ENCODE peak calls at places on chromosomes 16 and 17, in four cellular contexts. L, X, V and K are unnamed samples.

GRCh38 chr16:12436201-12436657 is 367.5 kb downstream of the CPPED1 start:
- DNase-seq in L (no peak), V (no peak), X (no peak), K (no peak)

GRCh38 chr17:66353937-66354401 is 51.6 kb downstream of the PRKCA start:
- DNase-seq in V (no peak), L (no peak), X (no peak), K (no peak)

GRCh38 chr17:147796-148740 is 10.7 kb downstream of the SCGB1C2 start:
- DNase-seq in L (peak), V (no peak), X (no peak), K (peak)

GRCh38 chr16:52592216-52592592 is 45.3 kb upstream of the TOX3 start:
- DNase-seq in V (no peak), L (no peak), X (no peak), K (no peak)

GRCh38 chr16:242281-242680 is 7.7 kb downstream of the FAM234A start:
- DNase-seq in X (no peak), L (no peak), V (no peak), K (no peak)

GRCh38 chr16:58485184-58485887 is 14.6 kb upstream of the NDRG4 start:
- DNase-seq in V (no peak), L (no peak), X (no peak), K (no peak)

GRCh38 chr16:79673635-79674034 is 73.1 kb upstream of the MAF start:
- DNase-seq in V (no peak), X (no peak), L (no peak), K (no peak)

GRCh38 chr16:75262104-75262799 is 10.8 kb upstream of the BCAR1 start:
- DNase-seq in L (peak), V (peak), X (peak), K (peak)

GRCh38 chr16:20740007-20740883 is 1.4 kb downstream of the THUMPD1 start:
- DNase-seq in V (no peak), X (peak), L (no peak), K (no peak)

GRCh38 chr16:55370762-55371482 is 46.9 kb downstream of the IRX6 start:
- DNase-seq in X (peak), V (peak), L (peak), K (peak)
- TF ChIP-seq CTCF in X (peak), V (no peak), L (no peak), K (no peak)

GRCh38 chr17:11535231-11535630 is 63.0 kb upstream of the DNAH9 start:
- DNase-seq in X (no peak), V (no peak), L (no peak), K (no peak)
- TF ChIP-seq POLR2AphosphoS5 in X (no peak), V (no peak), L (no peak), K (no peak)

GRCh38 chr16:47872228-47872627 is 283.6 kb downstream of the ABCC12 start:
- DNase-seq in V (no peak), X (no peak), L (no peak), K (no peak)

GRCh38 chr16:47877166-47877565 is 278.6 kb downstream of the ABCC12 start:
- DNase-seq in X (no peak), L (no peak), V (no peak), K (no peak)

GRCh38 chr16:47876494-47876893 is 279.3 kb downstream of the ABCC12 start:
- DNase-seq in V (no peak), X (no peak), L (no peak), K (no peak)

GRCh38 chr16:47873434-47873833 is 282.4 kb downstream of the ABCC12 start:
- DNase-seq in L (no peak), V (no peak), X (peak), K (no peak)
- TF ChIP-seq CTCF in L (no peak), V (no peak), X (peak), K (no peak)

GRCh38 chr17:50634123-50634914 is at the start of gene ABCC3:
- DNase-seq in V (peak), X (peak), L (peak), K (no peak)
- TF ChIP-seq POLR2AphosphoS5 in V (peak), X (no peak), L (peak), K (no peak)

GRCh38 chr17:7021993-7022778 is 664 bp upstream of the BCL6B start:
- DNase-seq in X (no peak), V (peak), L (peak), K (peak)
- TF ChIP-seq CTCF in X (peak), V (peak), L (no peak), K (peak)

GRCh38 chr17:77375917-77376651 is 235.3 kb downstream of the SEC14L1 start:
- DNase-seq in L (peak), X (no peak), V (peak), K (peak)
- TF ChIP-seq POLR2AphosphoS5 in L (no peak), X (no peak), V (no peak), K (peak)

DNA sequence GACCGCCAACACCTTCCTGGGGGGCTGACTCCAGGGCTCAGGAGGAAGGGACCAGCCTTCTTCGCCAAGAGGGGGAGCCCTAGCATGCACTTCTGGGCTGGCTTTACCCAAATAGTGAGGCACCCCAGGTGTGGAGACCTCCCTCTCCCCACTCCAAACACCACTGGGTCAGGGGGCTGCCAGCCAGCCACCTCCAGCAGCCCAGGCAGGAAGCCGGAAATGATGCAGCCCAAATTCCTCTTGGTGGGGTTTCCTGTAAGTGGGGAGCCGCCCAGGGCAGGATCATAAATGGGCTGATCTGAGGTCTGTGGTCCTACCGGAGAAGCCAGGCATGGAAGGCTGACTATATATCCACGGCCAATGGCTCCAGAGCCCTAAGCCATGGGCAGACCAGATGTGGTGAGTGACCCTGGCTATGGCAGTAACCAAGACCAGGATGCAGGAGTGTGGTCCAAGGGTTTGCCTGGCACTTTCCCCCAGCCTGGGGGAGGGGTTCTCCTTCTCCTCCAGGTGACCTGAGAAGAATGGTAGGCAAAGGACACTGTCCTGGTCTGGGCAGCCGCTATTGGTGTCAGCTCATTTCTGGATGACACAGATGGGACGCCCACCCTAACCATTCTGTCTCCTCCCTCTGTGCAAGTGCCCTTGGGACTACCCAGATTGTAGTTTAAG is 4.2 kb downstream of the GIT1 start:
- DNase-seq in X (no peak), L (no peak), V (no peak), K (no peak)
- TF ChIP-seq CTCF in X (peak), L (no peak), V (no peak), K (no peak)